ENCODE peak calls at places on chromosome 20, in four cellular contexts. One of them, this sample, is unnamed.

GRCh38 chr20:21099653-21100589 is 6.2 kb downstream of the LINC00237 start:
- DNase-seq in GM03348: peak; percentile 24
- DNase-seq in HS-27A: no peak
- DNase-seq in NCI-H2029: peak; percentile 73
- DNase-seq in this sample: no peak

GRCh38 chr20:49878977-49879376 is 36.4 kb downstream of the SPATA2 start:
- DNase-seq in HS-27A: no peak
- DNase-seq in GM03348: no peak
- DNase-seq in NCI-H2029: no peak
- DNase-seq in this sample: no peak

GRCh38 chr20:40435146-40435545 is 253.9 kb downstream of the MAFB start:
- DNase-seq in NCI-H2029: no peak
- DNase-seq in GM03348: no peak
- DNase-seq in HS-27A: no peak
- DNase-seq in this sample: no peak

GRCh38 chr20:37642246-37642645 is 51.6 kb upstream of the CTNNBL1 start:
- DNase-seq in GM03348: no peak
- DNase-seq in HS-27A: no peak
- DNase-seq in NCI-H2029: no peak
- DNase-seq in this sample: no peak

GRCh38 chr20:51338692-51339440 is 203.7 kb downstream of the NFATC2 start:
- DNase-seq in NCI-H2029: no peak
- DNase-seq in HS-27A: no peak
- DNase-seq in GM03348: no peak
- DNase-seq in this sample: no peak

GRCh38 chr20:50427740-50428462 is 82.3 kb upstream of the PTPN1 start:
- DNase-seq in HS-27A: no peak
- DNase-seq in GM03348: no peak
- DNase-seq in NCI-H2029: peak; percentile 27
- DNase-seq in this sample: no peak

GRCh38 chr20:5309971-5310370 is 6.8 kb downstream of the PROKR2 start:
- DNase-seq in HS-27A: no peak
- DNase-seq in GM03348: no peak
- DNase-seq in NCI-H2029: no peak
- DNase-seq in this sample: no peak

GRCh38 chr20:32945710-32946221 is 58.5 kb downstream of the SUN5 start:
- DNase-seq in NCI-H2029: no peak
- DNase-seq in HS-27A: no peak
- DNase-seq in GM03348: peak; percentile 52
- DNase-seq in this sample: no peak

GRCh38 chr20:48921883-48922867 is 664 bp downstream of the ARFGEF2 start:
- DNase-seq in HS-27A: no peak
- DNase-seq in GM03348: peak; percentile 77
- DNase-seq in NCI-H2029: no peak
- DNase-seq in this sample: no peak

This sample was measured in caudate nucleus.